ENCODE peak calls at places on chromosomes 2 and 18, in six cellular contexts. Z is K562, X is SK-N-SH, B is IMR-90, E is GM12878, P is HepG2. S is an unnamed sample.

GRCh38 chr18:11004294-11004693 is 145.1 kb downstream of the PIEZO2 start:
- DNase-seq in Z (no peak), X (no peak), B (peak), E (peak), P (no peak), S (no peak)

GRCh38 chr2:55550368-55551102 is 31.0 kb downstream of the CFAP36 start:
- DNase-seq in Z (no peak), X (no peak), B (peak), E (no peak), P (no peak), S (no peak)

GRCh38 chr2:217797661-217798069 is 205.1 kb downstream of the TNS1 start:
- DNase-seq in Z (peak), X (peak), B (peak), E (no peak), P (no peak), S (no peak)

GRCh38 chr2:138267161-138267901 is 234.2 kb upstream of the SPOPL start:
- DNase-seq in Z (no peak), X (no peak), B (peak), E (peak), P (no peak), S (no peak)

GRCh38 chr18:21191596-21192307 is 50.3 kb upstream of the GREB1L start:
- DNase-seq in Z (peak), X (peak), B (peak), E (no peak), P (peak), S (peak)

GRCh38 chr2:25168256-25169072 is at the start of gene POMC:
- DNase-seq in Z (no peak), X (peak), B (peak), E (no peak), P (no peak), S (peak)

GRCh38 chr2:85785027-85785822 is 31.4 kb downstream of the ATOH8 start:
- DNase-seq in Z (no peak), X (no peak), B (peak), E (no peak), P (no peak), S (no peak)

GRCh38 chr2:150143087-150143536 is 344.4 kb downstream of the RND3 start:
- DNase-seq in Z (no peak), X (no peak), B (peak), E (no peak), P (no peak), S (no peak)

GRCh38 chr18:37457337-37457736 is 108.3 kb downstream of the CELF4 start:
- DNase-seq in Z (no peak), X (no peak), B (no peak), E (no peak), P (no peak), S (no peak)

GRCh38 chr2:119111115-119111975 is 47.2 kb downstream of the C1QL2 start:
- DNase-seq in Z (no peak), X (no peak), B (no peak), E (no peak), P (no peak), S (no peak)

GRCh38 chr2:238967031-238967977 is 119.4 kb downstream of the TWIST2 start:
- DNase-seq in Z (peak), X (no peak), B (no peak), E (no peak), P (no peak), S (no peak)

GRCh38 chr18:54923339-54923956 is 35.8 kb downstream of the CCDC68 start:
- DNase-seq in Z (no peak), X (no peak), B (no peak), E (no peak), P (peak), S (no peak)

GRCh38 chr18:61333271-61333745 is at the start of gene CDH20:
- DNase-seq in Z (no peak), X (no peak), B (no peak), E (no peak), P (no peak), S (no peak)

GRCh38 chr18:61333746-61334490 is 688 bp downstream of the CDH20 start:
- DNase-seq in Z (no peak), X (peak), B (no peak), E (no peak), P (no peak), S (no peak)

GRCh38 chr18:61334951-61335736 is 1.9 kb downstream of the CDH20 start:
- DNase-seq in Z (no peak), X (no peak), B (no peak), E (no peak), P (no peak), S (no peak)

GRCh38 chr18:61335737-61336555 is 2.7 kb downstream of the CDH20 start:
- DNase-seq in Z (no peak), X (no peak), B (no peak), E (no peak), P (no peak), S (no peak)

GRCh38 chr18:61334491-61334850 is 1.2 kb downstream of the CDH20 start:
- DNase-seq in Z (no peak), X (no peak), B (no peak), E (no peak), P (no peak), S (no peak)
- H3K4me3 ChIP-seq in Z (no peak), X (peak), B (no peak), E (no peak), P (no peak), S (no peak)

GRCh38 chr2:165793779-165794519 is at the start of gene GALNT3:
- DNase-seq in Z (no peak), X (peak), B (no peak), E (no peak), P (no peak), S (no peak)
- TF ChIP-seq SMC3 in Z (no peak), X (no peak), B (no peak), E (no peak), P (no peak), S (no peak)

GRCh38 chr2:61675204-61675603 is 137.0 kb upstream of the XPO1 start:
- DNase-seq in Z (no peak), X (no peak), B (no peak), E (no peak), P (no peak), S (no peak)

GRCh38 chr2:61671561-61672315 is 133.6 kb upstream of the XPO1 start:
- DNase-seq in Z (no peak), X (no peak), B (no peak), E (no peak), P (peak), S (no peak)

GRCh38 chr2:61670591-61671503 is 132.7 kb upstream of the XPO1 start:
- DNase-seq in Z (peak), X (no peak), B (peak), E (peak), P (no peak), S (peak)
- H3K4me3 ChIP-seq in Z (no peak), X (peak), B (peak), E (peak), P (peak), S (peak)

GRCh38 chr2:7203056-7203467 is 285.9 kb downstream of the RNF144A start:
- DNase-seq in Z (peak), X (peak), B (peak), E (peak), P (peak), S (peak)
- TF ChIP-seq SMC3 in Z (peak), X (peak), B (peak), E (peak), P (peak), S (peak)

GRCh38 chr2:233365861-233366520 is 11.7 kb downstream of the DGKD start:
- DNase-seq in Z (no peak), X (no peak), B (no peak), E (no peak), P (no peak), S (no peak)

GRCh38 chr2:233360771-233361176 is 6.5 kb downstream of the DGKD start:
- DNase-seq in Z (peak), X (no peak), B (no peak), E (no peak), P (peak), S (no peak)

GRCh38 chr2:233361298-233361697 is 7.0 kb downstream of the DGKD start:
- DNase-seq in Z (no peak), X (no peak), B (no peak), E (no peak), P (no peak), S (no peak)

GRCh38 chr2:233362742-233363141 is 8.4 kb downstream of the DGKD start:
- DNase-seq in Z (no peak), X (no peak), B (no peak), E (no peak), P (no peak), S (no peak)

DNA sequence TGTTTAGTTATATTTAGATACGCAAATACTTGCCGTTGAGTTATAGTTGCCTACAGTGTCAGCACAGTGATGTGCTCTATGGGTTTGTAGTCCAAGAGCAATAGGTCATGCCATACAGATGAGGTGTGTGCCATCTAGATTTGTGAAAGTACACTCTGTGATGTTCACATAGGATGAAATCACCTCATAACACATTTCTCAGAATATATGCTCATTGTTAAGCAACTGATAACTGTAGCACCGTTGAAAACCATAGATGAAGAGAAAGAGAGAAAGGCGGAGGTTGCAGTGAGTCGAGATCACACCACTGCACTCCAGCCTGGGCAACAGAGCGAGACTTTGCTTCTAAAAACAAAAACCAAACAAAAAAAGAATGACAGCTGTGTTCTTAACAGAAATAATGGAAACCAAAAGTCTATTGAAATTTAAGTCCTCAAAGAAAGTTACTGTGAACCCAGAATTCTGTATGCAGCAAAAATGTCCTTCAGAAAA is 9.5 kb downstream of the DGKD start:
- DNase-seq in Z (no peak), X (no peak), B (no peak), E (no peak), P (no peak), S (no peak)
- H3K4me3 ChIP-seq in Z (no peak), X (no peak), B (no peak), E (no peak), P (no peak), S (no peak)

DNA sequence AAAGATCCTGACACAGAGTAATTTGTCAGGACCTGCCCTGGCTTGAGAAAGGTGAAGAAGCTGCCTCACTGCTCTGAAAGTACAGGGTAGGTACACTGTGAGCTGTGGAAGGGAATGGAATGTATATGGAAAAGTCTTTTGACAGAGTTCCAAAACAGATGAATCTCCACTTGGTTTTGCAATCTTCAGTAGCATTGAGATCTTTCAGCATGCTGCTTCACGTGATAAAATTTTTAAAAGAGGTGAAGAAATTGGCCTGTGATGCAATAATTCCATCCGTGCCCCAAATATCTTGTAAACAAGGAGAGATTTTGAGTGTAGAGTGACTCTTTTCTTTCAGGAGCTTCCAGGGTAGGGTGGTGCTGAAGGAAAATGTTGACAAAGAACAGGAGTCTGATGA is 123.1 kb downstream of the OSR1 start:
- DNase-seq in Z (no peak), X (no peak), B (peak), E (no peak), P (no peak), S (no peak)
- TF ChIP-seq SMC3 in Z (no peak), X (no peak), B (no peak), E (no peak), P (no peak), S (no peak)

GRCh38 chr2:232315923-232316299 is 62.6 kb upstream of the ALPP start:
- DNase-seq in Z (no peak), X (no peak), B (no peak), E (no peak), P (no peak), S (no peak)
- H3K4me3 ChIP-seq in Z (no peak), X (no peak), B (no peak), E (no peak), P (no peak), S (no peak)

GRCh38 chr2:188598551-188598950 is 306.9 kb downstream of the GULP1 start:
- DNase-seq in Z (no peak), X (no peak), B (no peak), E (no peak), P (peak), S (no peak)
- TF ChIP-seq SMC3 in Z (no peak), X (no peak), B (no peak), E (no peak), P (no peak), S (no peak)

GRCh38 chr2:72916743-72917137 is 579 bp upstream of the EMX1 start:
- DNase-seq in Z (no peak), X (peak), B (no peak), E (no peak), P (no peak), S (no peak)

GRCh38 chr2:72919414-72920316 is 2.3 kb downstream of the EMX1 start:
- DNase-seq in Z (no peak), X (peak), B (no peak), E (no peak), P (no peak), S (no peak)

GRCh38 chr2:72917138-72917874 is at the start of gene EMX1:
- DNase-seq in Z (peak), X (peak), B (no peak), E (no peak), P (peak), S (peak)

GRCh38 chr2:72915907-72916742 is 1.2 kb upstream of the EMX1 start:
- DNase-seq in Z (peak), X (peak), B (no peak), E (no peak), P (peak), S (peak)

GRCh38 chr2:72917875-72918660 is 749 bp downstream of the EMX1 start:
- DNase-seq in Z (no peak), X (peak), B (no peak), E (no peak), P (no peak), S (no peak)
- H3K4me3 ChIP-seq in Z (peak), X (no peak), B (no peak), E (peak), P (peak), S (peak)

DNA sequence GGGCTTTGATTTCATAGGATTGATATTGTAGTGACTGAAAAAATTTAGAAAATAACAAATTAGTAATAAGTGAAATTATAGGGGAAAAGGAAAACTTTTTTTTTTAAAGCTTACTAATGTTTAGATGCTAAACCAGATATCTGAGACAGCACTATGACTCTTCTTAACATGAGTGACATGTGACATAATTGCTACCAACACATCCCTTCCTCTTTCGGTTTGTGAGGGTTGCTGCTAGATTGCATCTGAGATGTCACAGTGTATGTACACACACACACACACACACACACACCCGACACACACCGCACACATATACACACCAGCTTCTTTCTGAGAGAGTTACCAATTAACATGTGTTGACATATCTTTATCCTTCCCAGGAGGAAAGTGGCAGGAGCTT is 18.0 kb downstream of the RAPGEF4 start:
- DNase-seq in Z (no peak), X (no peak), B (no peak), E (no peak), P (no peak), S (no peak)
- TF ChIP-seq SMC3 in Z (no peak), X (no peak), B (no peak), E (no peak), P (no peak), S (no peak)

S was measured in A549.